ENCODE peak calls at places on chromosome 13, in five cellular contexts. One of them, this sample, is unnamed.

GRCh38 chr13:42061943-42062342 is 13.5 kb downstream of the DGKH start:
- ATAC-seq in activated B cell treated with CpG ODN at 0.5 μM for 24 hours: no peak
- ATAC-seq in HepG2: no peak
- ATAC-seq in left lobe of liver: no peak
- ATAC-seq in stimulated activated memory B cell treated with anti-CD40 and anti-IgM and Interleukin-4, amounts not matched to agents 10 μg/mL and 1 μg/mL and 100 μg/mL, for 72 hours: no peak
- ATAC-seq in this sample: no peak

GRCh38 chr13:44238011-44238421 is 135.6 kb upstream of the SERP2 start:
- ATAC-seq in activated B cell treated with CpG ODN at 0.5 μM for 24 hours: no peak
- ATAC-seq in HepG2: no peak
- ATAC-seq in left lobe of liver: no peak
- ATAC-seq in stimulated activated memory B cell treated with anti-CD40 and anti-IgM and Interleukin-4, amounts not matched to agents 10 μg/mL and 1 μg/mL and 100 μg/mL, for 72 hours: no peak
- ATAC-seq in this sample: no peak

GRCh38 chr13:108915095-108915633 is 285.8 kb downstream of the MYO16 start:
- ATAC-seq in activated B cell treated with CpG ODN at 0.5 μM for 24 hours: no peak
- ATAC-seq in HepG2: peak
- ATAC-seq in left lobe of liver: peak
- ATAC-seq in stimulated activated memory B cell treated with anti-CD40 and anti-IgM and Interleukin-4, amounts not matched to agents 10 μg/mL and 1 μg/mL and 100 μg/mL, for 72 hours: no peak
- ATAC-seq in this sample: peak

GRCh38 chr13:50645092-50645491 is 198.4 kb downstream of the DLEU7 start:
- ATAC-seq in activated B cell treated with CpG ODN at 0.5 μM for 24 hours: no peak
- ATAC-seq in HepG2: no peak
- ATAC-seq in left lobe of liver: no peak
- ATAC-seq in stimulated activated memory B cell treated with anti-CD40 and anti-IgM and Interleukin-4, amounts not matched to agents 10 μg/mL and 1 μg/mL and 100 μg/mL, for 72 hours: no peak
- ATAC-seq in this sample: no peak

GRCh38 chr13:28392428-28392827 is 102.5 kb downstream of the FLT1 start:
- ATAC-seq in activated B cell treated with CpG ODN at 0.5 μM for 24 hours: no peak
- ATAC-seq in HepG2: no peak
- ATAC-seq in left lobe of liver: peak
- ATAC-seq in stimulated activated memory B cell treated with anti-CD40 and anti-IgM and Interleukin-4, amounts not matched to agents 10 μg/mL and 1 μg/mL and 100 μg/mL, for 72 hours: no peak
- ATAC-seq in this sample: peak

GRCh38 chr13:40494513-40494912 is 171.9 kb downstream of the FOXO1 start:
- ATAC-seq in activated B cell treated with CpG ODN at 0.5 μM for 24 hours: no peak
- ATAC-seq in HepG2: no peak
- ATAC-seq in left lobe of liver: no peak
- ATAC-seq in stimulated activated memory B cell treated with anti-CD40 and anti-IgM and Interleukin-4, amounts not matched to agents 10 μg/mL and 1 μg/mL and 100 μg/mL, for 72 hours: no peak
- ATAC-seq in this sample: no peak

GRCh38 chr13:80463673-80464352 is 122.9 kb upstream of the SPRY2 start:
- ATAC-seq in activated B cell treated with CpG ODN at 0.5 μM for 24 hours: no peak
- ATAC-seq in HepG2: no peak
- ATAC-seq in left lobe of liver: peak
- ATAC-seq in stimulated activated memory B cell treated with anti-CD40 and anti-IgM and Interleukin-4, amounts not matched to agents 10 μg/mL and 1 μg/mL and 100 μg/mL, for 72 hours: no peak
- ATAC-seq in this sample: no peak

GRCh38 chr13:78410847-78411246 is 192.5 kb downstream of the POU4F1 start:
- ATAC-seq in activated B cell treated with CpG ODN at 0.5 μM for 24 hours: no peak
- ATAC-seq in HepG2: no peak
- ATAC-seq in left lobe of liver: no peak
- ATAC-seq in stimulated activated memory B cell treated with anti-CD40 and anti-IgM and Interleukin-4, amounts not matched to agents 10 μg/mL and 1 μg/mL and 100 μg/mL, for 72 hours: no peak
- ATAC-seq in this sample: no peak

GRCh38 chr13:80338781-80339577 is 1.9 kb downstream of the SPRY2 start:
- ATAC-seq in activated B cell treated with CpG ODN at 0.5 μM for 24 hours: no peak
- ATAC-seq in HepG2: peak
- ATAC-seq in left lobe of liver: peak
- ATAC-seq in stimulated activated memory B cell treated with anti-CD40 and anti-IgM and Interleukin-4, amounts not matched to agents 10 μg/mL and 1 μg/mL and 100 μg/mL, for 72 hours: no peak
- ATAC-seq in this sample: no peak

GRCh38 chr13:44188257-44188656 is 185.4 kb upstream of the SERP2 start:
- ATAC-seq in activated B cell treated with CpG ODN at 0.5 μM for 24 hours: no peak
- ATAC-seq in HepG2: no peak
- ATAC-seq in left lobe of liver: no peak
- ATAC-seq in stimulated activated memory B cell treated with anti-CD40 and anti-IgM and Interleukin-4, amounts not matched to agents 10 μg/mL and 1 μg/mL and 100 μg/mL, for 72 hours: no peak
- ATAC-seq in this sample: no peak

GRCh38 chr13:75704194-75704941 is 68.2 kb downstream of the LMO7 start:
- ATAC-seq in activated B cell treated with CpG ODN at 0.5 μM for 24 hours: no peak
- ATAC-seq in HepG2: no peak
- ATAC-seq in left lobe of liver: peak
- ATAC-seq in stimulated activated memory B cell treated with anti-CD40 and anti-IgM and Interleukin-4, amounts not matched to agents 10 μg/mL and 1 μg/mL and 100 μg/mL, for 72 hours: no peak
- ATAC-seq in this sample: no peak

GRCh38 chr13:31175847-31176536 is 14.3 kb upstream of the HSPH1 start:
- ATAC-seq in activated B cell treated with CpG ODN at 0.5 μM for 24 hours: no peak
- ATAC-seq in HepG2: peak
- ATAC-seq in left lobe of liver: no peak
- ATAC-seq in stimulated activated memory B cell treated with anti-CD40 and anti-IgM and Interleukin-4, amounts not matched to agents 10 μg/mL and 1 μg/mL and 100 μg/mL, for 72 hours: no peak
- ATAC-seq in this sample: no peak

GRCh38 chr13:27921421-27921960 is 1.7 kb downstream of the PDX1 start:
- ATAC-seq in activated B cell treated with CpG ODN at 0.5 μM for 24 hours: no peak
- ATAC-seq in HepG2: peak
- ATAC-seq in left lobe of liver: peak
- ATAC-seq in stimulated activated memory B cell treated with anti-CD40 and anti-IgM and Interleukin-4, amounts not matched to agents 10 μg/mL and 1 μg/mL and 100 μg/mL, for 72 hours: no peak
- ATAC-seq in this sample: no peak

GRCh38 chr13:33865945-33866344 is 48.0 kb downstream of the RFC3 start:
- ATAC-seq in activated B cell treated with CpG ODN at 0.5 μM for 24 hours: peak
- ATAC-seq in HepG2: no peak
- ATAC-seq in left lobe of liver: no peak
- ATAC-seq in stimulated activated memory B cell treated with anti-CD40 and anti-IgM and Interleukin-4, amounts not matched to agents 10 μg/mL and 1 μg/mL and 100 μg/mL, for 72 hours: peak
- ATAC-seq in this sample: no peak

GRCh38 chr13:106471957-106472543 is 63.4 kb downstream of the EFNB2 start:
- ATAC-seq in activated B cell treated with CpG ODN at 0.5 μM for 24 hours: peak
- ATAC-seq in HepG2: peak
- ATAC-seq in left lobe of liver: peak
- ATAC-seq in stimulated activated memory B cell treated with anti-CD40 and anti-IgM and Interleukin-4, amounts not matched to agents 10 μg/mL and 1 μg/mL and 100 μg/mL, for 72 hours: peak
- ATAC-seq in this sample: peak

GRCh38 chr13:26837997-26838396 is 77.4 kb upstream of the GPR12 start:
- ATAC-seq in activated B cell treated with CpG ODN at 0.5 μM for 24 hours: no peak
- ATAC-seq in HepG2: no peak
- ATAC-seq in left lobe of liver: no peak
- ATAC-seq in stimulated activated memory B cell treated with anti-CD40 and anti-IgM and Interleukin-4, amounts not matched to agents 10 μg/mL and 1 μg/mL and 100 μg/mL, for 72 hours: no peak
- ATAC-seq in this sample: no peak

GRCh38 chr13:83065136-83065535 is 817.1 kb downstream of the SLITRK1 start:
- ATAC-seq in activated B cell treated with CpG ODN at 0.5 μM for 24 hours: no peak
- ATAC-seq in HepG2: no peak
- ATAC-seq in left lobe of liver: no peak
- ATAC-seq in stimulated activated memory B cell treated with anti-CD40 and anti-IgM and Interleukin-4, amounts not matched to agents 10 μg/mL and 1 μg/mL and 100 μg/mL, for 72 hours: no peak
- ATAC-seq in this sample: peak

GRCh38 chr13:91375119-91375729 is 23.2 kb upstream of the GPC5 start:
- ATAC-seq in activated B cell treated with CpG ODN at 0.5 μM for 24 hours: peak
- ATAC-seq in HepG2: peak
- ATAC-seq in left lobe of liver: peak
- ATAC-seq in stimulated activated memory B cell treated with anti-CD40 and anti-IgM and Interleukin-4, amounts not matched to agents 10 μg/mL and 1 μg/mL and 100 μg/mL, for 72 hours: peak
- ATAC-seq in this sample: no peak

GRCh38 chr13:103388839-103389238 is 322.6 kb upstream of the SLC10A2 start:
- ATAC-seq in activated B cell treated with CpG ODN at 0.5 μM for 24 hours: no peak
- ATAC-seq in HepG2: no peak
- ATAC-seq in left lobe of liver: peak
- ATAC-seq in stimulated activated memory B cell treated with anti-CD40 and anti-IgM and Interleukin-4, amounts not matched to agents 10 μg/mL and 1 μg/mL and 100 μg/mL, for 72 hours: no peak
- ATAC-seq in this sample: no peak

GRCh38 chr13:74575729-74576125 is 441.5 kb upstream of the KLF12 start:
- ATAC-seq in activated B cell treated with CpG ODN at 0.5 μM for 24 hours: no peak
- ATAC-seq in HepG2: peak
- ATAC-seq in left lobe of liver: peak
- ATAC-seq in stimulated activated memory B cell treated with anti-CD40 and anti-IgM and Interleukin-4, amounts not matched to agents 10 μg/mL and 1 μg/mL and 100 μg/mL, for 72 hours: peak
- ATAC-seq in this sample: peak

GRCh38 chr13:27022571-27023311 is 148.9 kb downstream of the USP12 start:
- ATAC-seq in activated B cell treated with CpG ODN at 0.5 μM for 24 hours: no peak
- ATAC-seq in HepG2: peak
- ATAC-seq in left lobe of liver: no peak
- ATAC-seq in stimulated activated memory B cell treated with anti-CD40 and anti-IgM and Interleukin-4, amounts not matched to agents 10 μg/mL and 1 μg/mL and 100 μg/mL, for 72 hours: no peak
- ATAC-seq in this sample: peak

GRCh38 chr13:28550721-28551497 is 56.0 kb upstream of the FLT1 start:
- ATAC-seq in activated B cell treated with CpG ODN at 0.5 μM for 24 hours: no peak
- ATAC-seq in HepG2: no peak
- ATAC-seq in left lobe of liver: no peak
- ATAC-seq in stimulated activated memory B cell treated with anti-CD40 and anti-IgM and Interleukin-4, amounts not matched to agents 10 μg/mL and 1 μg/mL and 100 μg/mL, for 72 hours: no peak
- ATAC-seq in this sample: no peak

GRCh38 chr13:113843864-113844556 is 19.9 kb downstream of the GAS6 start:
- ATAC-seq in activated B cell treated with CpG ODN at 0.5 μM for 24 hours: no peak
- ATAC-seq in HepG2: no peak
- ATAC-seq in left lobe of liver: no peak
- ATAC-seq in stimulated activated memory B cell treated with anti-CD40 and anti-IgM and Interleukin-4, amounts not matched to agents 10 μg/mL and 1 μg/mL and 100 μg/mL, for 72 hours: no peak
- ATAC-seq in this sample: no peak

GRCh38 chr13:22357132-22357531 is 686.3 kb downstream of the FGF9 start:
- ATAC-seq in activated B cell treated with CpG ODN at 0.5 μM for 24 hours: no peak
- ATAC-seq in HepG2: no peak
- ATAC-seq in left lobe of liver: no peak
- ATAC-seq in stimulated activated memory B cell treated with anti-CD40 and anti-IgM and Interleukin-4, amounts not matched to agents 10 μg/mL and 1 μg/mL and 100 μg/mL, for 72 hours: no peak
- ATAC-seq in this sample: no peak

GRCh38 chr13:95541308-95541707 is 11.2 kb upstream of the CLDN10 start:
- ATAC-seq in activated B cell treated with CpG ODN at 0.5 μM for 24 hours: no peak
- ATAC-seq in HepG2: no peak
- ATAC-seq in left lobe of liver: no peak
- ATAC-seq in stimulated activated memory B cell treated with anti-CD40 and anti-IgM and Interleukin-4, amounts not matched to agents 10 μg/mL and 1 μg/mL and 100 μg/mL, for 72 hours: no peak
- ATAC-seq in this sample: no peak

GRCh38 chr13:99265162-99265822 is 7.1 kb upstream of the GPR18 start:
- ATAC-seq in activated B cell treated with CpG ODN at 0.5 μM for 24 hours: no peak
- ATAC-seq in HepG2: no peak
- ATAC-seq in left lobe of liver: no peak
- ATAC-seq in stimulated activated memory B cell treated with anti-CD40 and anti-IgM and Interleukin-4, amounts not matched to agents 10 μg/mL and 1 μg/mL and 100 μg/mL, for 72 hours: no peak
- ATAC-seq in this sample: no peak

GRCh38 chr13:51797664-51798488 is 6.1 kb downstream of the DHRS12 start:
- ATAC-seq in activated B cell treated with CpG ODN at 0.5 μM for 24 hours: peak
- ATAC-seq in HepG2: peak
- ATAC-seq in left lobe of liver: peak
- ATAC-seq in stimulated activated memory B cell treated with anti-CD40 and anti-IgM and Interleukin-4, amounts not matched to agents 10 μg/mL and 1 μg/mL and 100 μg/mL, for 72 hours: peak
- ATAC-seq in this sample: no peak

GRCh38 chr13:52004508-52005183 is 6.6 kb downstream of the ATP7B start:
- ATAC-seq in activated B cell treated with CpG ODN at 0.5 μM for 24 hours: no peak
- ATAC-seq in HepG2: peak
- ATAC-seq in left lobe of liver: peak
- ATAC-seq in stimulated activated memory B cell treated with anti-CD40 and anti-IgM and Interleukin-4, amounts not matched to agents 10 μg/mL and 1 μg/mL and 100 μg/mL, for 72 hours: peak
- ATAC-seq in this sample: no peak

GRCh38 chr13:44523176-44524017 is 52.7 kb downstream of the TSC22D1 start:
- ATAC-seq in activated B cell treated with CpG ODN at 0.5 μM for 24 hours: no peak
- ATAC-seq in HepG2: peak
- ATAC-seq in left lobe of liver: peak
- ATAC-seq in stimulated activated memory B cell treated with anti-CD40 and anti-IgM and Interleukin-4, amounts not matched to agents 10 μg/mL and 1 μg/mL and 100 μg/mL, for 72 hours: no peak
- ATAC-seq in this sample: no peak

GRCh38 chr13:66635526-66635925 is 594.6 kb downstream of the PCDH9 start:
- ATAC-seq in activated B cell treated with CpG ODN at 0.5 μM for 24 hours: no peak
- ATAC-seq in HepG2: no peak
- ATAC-seq in left lobe of liver: no peak
- ATAC-seq in stimulated activated memory B cell treated with anti-CD40 and anti-IgM and Interleukin-4, amounts not matched to agents 10 μg/mL and 1 μg/mL and 100 μg/mL, for 72 hours: no peak
- ATAC-seq in this sample: no peak

GRCh38 chr13:27954406-27954851 is 14.7 kb downstream of the CDX2 start:
- ATAC-seq in activated B cell treated with CpG ODN at 0.5 μM for 24 hours: no peak
- ATAC-seq in HepG2: no peak
- ATAC-seq in left lobe of liver: peak
- ATAC-seq in stimulated activated memory B cell treated with anti-CD40 and anti-IgM and Interleukin-4, amounts not matched to agents 10 μg/mL and 1 μg/mL and 100 μg/mL, for 72 hours: no peak
- ATAC-seq in this sample: peak

GRCh38 chr13:95115525-95115924 is 185.7 kb downstream of the ABCC4 start:
- ATAC-seq in activated B cell treated with CpG ODN at 0.5 μM for 24 hours: no peak
- ATAC-seq in HepG2: no peak
- ATAC-seq in left lobe of liver: no peak
- ATAC-seq in stimulated activated memory B cell treated with anti-CD40 and anti-IgM and Interleukin-4, amounts not matched to agents 10 μg/mL and 1 μg/mL and 100 μg/mL, for 72 hours: no peak
- ATAC-seq in this sample: no peak

This sample was measured in gastroesophageal sphincter.